ENCODE peak calls at places on chromosomes 1 and 21, in six cellular contexts. R is body of pancreas, Y is left lung, H is NT2/D1, T is endodermal cell, F is IMR-90. Z is an unnamed sample.

GRCh38 chr1:53615101-53615500 is 123.9 kb downstream of the GLIS1 start:
- DNase-seq in Y (peak; percentile 19), T (peak; percentile 42), F (no peak), H (no peak), R (no peak), Z (no peak)

GRCh38 chr1:50930193-50930592 is 29.9 kb downstream of the FAF1 start:
- DNase-seq in Y (no peak), H (no peak), R (no peak), F (no peak), T (no peak), Z (no peak)

GRCh38 chr1:13541435-13542215 is 27.8 kb upstream of the LRRC38 start:
- DNase-seq in F (no peak), H (no peak), Y (no peak), T (no peak), R (no peak), Z (no peak)

GRCh38 chr21:46079357-46080170 is 18.3 kb upstream of the COL6A2 start:
- DNase-seq in Y (peak; percentile 33), F (peak; percentile 96), H (no peak), R (peak; percentile 9), T (peak; percentile 42), Z (peak; percentile 57)

GRCh38 chr1:176754663-176755062 is 291.7 kb downstream of the PAPPA2 start:
- DNase-seq in H (no peak), Y (no peak), F (no peak), T (no peak), R (no peak), Z (no peak)

GRCh38 chr21:27320868-27321267 is 354.0 kb upstream of the ADAMTS5 start:
- DNase-seq in R (no peak), T (no peak), Y (no peak), H (no peak), F (no peak), Z (no peak)

GRCh38 chr1:26130695-26131094 is 19.1 kb downstream of the PDIK1L start:
- DNase-seq in F (no peak), Y (no peak), R (no peak), T (no peak), H (no peak), Z (no peak)

GRCh38 chr1:2506007-2506860 is 20.2 kb downstream of the PANK4 start:
- DNase-seq in Y (no peak), F (no peak), T (no peak), H (no peak), R (no peak), Z (no peak)

GRCh38 chr21:31194510-31195293 is 149.4 kb downstream of the TIAM1 start:
- DNase-seq in H (no peak), T (no peak), F (no peak), Y (no peak), R (no peak), Z (no peak)

GRCh38 chr1:116951175-116951935 is 41.6 kb downstream of the PTGFRN start:
- DNase-seq in R (no peak), Y (peak; percentile 72), T (no peak), F (peak; percentile 7), H (no peak), Z (peak; percentile 64)

GRCh38 chr1:204859885-204860284 is 10.8 kb upstream of the NFASC start:
- DNase-seq in F (no peak), H (no peak), T (peak; percentile 63), R (no peak), Y (no peak), Z (no peak)

GRCh38 chr1:161930064-161930463 is 93.6 kb downstream of the OLFML2B start:
- DNase-seq in H (no peak), Y (no peak), F (peak; percentile 50), R (no peak), T (no peak), Z (no peak)

GRCh38 chr1:150979723-150980056 is 2.4 kb upstream of the ANXA9 start:
- DNase-seq in Y (no peak), H (no peak), T (no peak), R (no peak), F (no peak), Z (no peak)

GRCh38 chr21:35026153-35026499 is 23.0 kb downstream of the RUNX1 start:
- DNase-seq in Y (no peak), R (no peak), T (peak; percentile 10), F (no peak), H (no peak), Z (no peak)

GRCh38 chr21:43969115-43969444 is 43.0 kb upstream of the TRAPPC10 start:
- DNase-seq in F (no peak), T (no peak), H (no peak), Y (no peak), R (no peak), Z (no peak)

GRCh38 chr1:184973308-184974085 is 811 bp downstream of the NIBAN1 start:
- DNase-seq in R (peak; percentile 53), H (peak; percentile 28), F (peak; percentile 82), T (peak; percentile 82), Y (peak; percentile 65), Z (peak; percentile 61)

GRCh38 chr1:186765446-186765845 is 63.3 kb upstream of the PLA2G4A start:
- DNase-seq in R (no peak), T (no peak), H (no peak), F (no peak), Y (no peak), Z (no peak)

GRCh38 chr1:35708952-35709351 is 9.7 kb downstream of the C1orf216 start:
- DNase-seq in R (no peak), F (no peak), T (no peak), H (no peak), Y (no peak), Z (no peak)

GRCh38 chr1:116852910-116853309 is 56.8 kb upstream of the PTGFRN start:
- DNase-seq in F (no peak), H (peak; percentile 61), T (peak; percentile 82), R (no peak), Y (no peak), Z (no peak)

GRCh38 chr1:176619261-176619660 is 156.3 kb downstream of the PAPPA2 start:
- DNase-seq in H (no peak), Y (no peak), T (no peak), F (no peak), R (no peak), Z (no peak)

GRCh38 chr1:93033785-93034184 is 45.3 kb upstream of the MTF2 start:
- DNase-seq in T (no peak), H (no peak), F (peak; percentile 9), Y (no peak), R (no peak), Z (no peak)

GRCh38 chr1:189708674-189709073 is 769.0 kb downstream of the BRINP3 start:
- DNase-seq in F (peak; percentile 25), T (peak; percentile 71), Y (no peak), H (peak; percentile 13), R (no peak), Z (no peak)

GRCh38 chr21:16194851-16195251 is 465.1 kb downstream of the USP25 start:
- DNase-seq in T (no peak), R (no peak), F (peak; percentile 17), H (no peak), Y (no peak), Z (peak; percentile 19)

GRCh38 chr1:69221492-69221990 is 346.2 kb upstream of the LRRC7 start:
- DNase-seq in F (no peak), Y (no peak), H (no peak), T (peak; percentile 69), R (no peak), Z (no peak)

GRCh38 chr21:32516729-32517649 is 68.3 kb downstream of the TCP10L start:
- DNase-seq in T (no peak), R (no peak), F (peak; percentile 99), Y (no peak), H (no peak), Z (no peak)

GRCh38 chr1:11144563-11145256 is 44.4 kb upstream of the ANGPTL7 start:
- DNase-seq in F (no peak), R (no peak), H (no peak), T (no peak), Y (no peak), Z (no peak)

GRCh38 chr1:112700290-112701226 is 6.4 kb downstream of the RHOC start:
- DNase-seq in F (peak; percentile 95), T (peak; percentile 96), H (peak; percentile 95), Y (peak; percentile 93), R (peak; percentile 92), Z (peak; percentile 95)

GRCh38 chr1:125066385-125066784 is 3881.6 kb downstream of the SRGAP2C start:
- DNase-seq in T (no peak), Y (peak; percentile 20), H (no peak), F (no peak), R (no peak), Z (no peak)
- H3K9me3 ChIP-seq in T (peaks cover 48% of the 10 kb centered on the region), Y (peaks cover 65% of the 10 kb centered on the region), H (peaks cover 51% of the 10 kb centered on the region), F (peaks cover 23% of the 10 kb centered on the region), R (peaks cover 25% of the 10 kb centered on the region), Z (peaks cover 10% of the 10 kb centered on the region)

GRCh38 chr1:225860107-225860506 is 22.1 kb downstream of the TMEM63A start:
- DNase-seq in Y (no peak), T (no peak), H (no peak), F (no peak), R (no peak), Z (no peak)
- H3K36me3 ChIP-seq in Y (no peaks in the 10 kb centered on the region), T (peaks cover 97% of the 10 kb centered on the region), H (peaks cover 65% of the 10 kb centered on the region), F (peaks cover 45% of the 10 kb centered on the region), R (peaks cover 29% of the 10 kb centered on the region), Z (peaks cover 29% of the 10 kb centered on the region)

GRCh38 chr1:36950588-36950987 is 83.7 kb downstream of the GRIK3 start:
- DNase-seq in T (no peak), R (no peak), Y (no peak), H (no peak), F (no peak), Z (no peak)
- H3K4me3 ChIP-seq in T (no peak overlapping the region), R (no peak overlapping the region), Y (no peak overlapping the region), H (no peak overlapping the region), F (no peak overlapping the region), Z (no peak overlapping the region)

DNA sequence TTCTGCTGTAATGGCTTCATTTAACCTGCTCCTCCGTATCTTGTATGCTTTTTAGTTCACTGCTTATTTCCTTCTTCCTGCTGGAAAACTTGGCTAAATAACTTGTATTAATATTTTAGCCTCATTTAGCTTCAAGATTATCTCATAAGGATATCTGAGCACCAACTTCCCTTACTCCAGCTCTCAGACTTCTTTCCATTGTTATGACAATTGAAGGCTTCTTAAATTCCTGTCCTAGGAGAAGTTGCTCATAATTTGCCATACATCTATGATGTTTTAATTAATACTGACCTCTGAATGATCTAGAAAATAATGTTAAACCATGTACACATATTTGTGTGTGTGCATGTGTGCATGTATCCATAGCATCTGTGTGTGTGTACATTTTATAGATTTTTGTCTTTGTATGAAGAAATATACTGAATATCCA is 1524.4 kb upstream of the TPTE start:
- DNase-seq in H (no peak), R (no peak), F (no peak), T (no peak), Y (no peak), Z (no peak)
- H3K9me3 ChIP-seq in H (no peaks in the 10 kb centered on the region), R (no peaks in the 10 kb centered on the region), F (peaks cover 19% of the 10 kb centered on the region), T (peaks cover 86% of the 10 kb centered on the region), Y (peaks cover 58% of the 10 kb centered on the region), Z (no peaks in the 10 kb centered on the region)

GRCh38 chr1:243946946-243947345 is 96.9 kb upstream of the AKT3 start:
- DNase-seq in R (no peak), F (no peak), T (peak; percentile 82), H (peak; percentile 71), Y (no peak), Z (no peak)
- H3K36me3 ChIP-seq in R (no peaks in the 10 kb centered on the region), F (no peaks in the 10 kb centered on the region), T (no peaks in the 10 kb centered on the region), H (no peaks in the 10 kb centered on the region), Y (no peaks in the 10 kb centered on the region), Z (no peaks in the 10 kb centered on the region)

GRCh38 chr1:244048566-244049141 is 2.4 kb upstream of the ZBTB18 start:
- DNase-seq in T (peak; percentile 82), R (no peak), Y (no peak), F (no peak), H (no peak), Z (no peak)
- H3K4me3 ChIP-seq in T (no peak overlapping the region), R (peak overlapping the region; percentile 78), Y (peak overlapping the region; percentile 48), F (peak overlapping the region; percentile 82), H (no peak overlapping the region), Z (peak overlapping the region; percentile 88)

Z was measured in MG63.